ENCODE peak calls at places on chromosomes 11 and 22, in six cellular contexts. T is fibroblast of pulmonary artery, R is ovary, A is T follicular helper cell, O is caudate nucleus, F is non-pigmented ciliary epithelial cell. V is an unnamed sample.

GRCh38 chr11:108875134-108875533 is 210.3 kb downstream of the DDX10 start:
- DNase-seq in O (no peak), R (no peak), F (no peak), T (no peak), A (no peak), V (no peak)

GRCh38 chr22:36872866-36873498 is 12.2 kb downstream of the NCF4 start:
- DNase-seq in F (no peak), R (no peak), T (no peak), A (no peak), O (no peak), V (no peak)

GRCh38 chr11:117919326-117920275 is 9.6 kb downstream of the TMPRSS13 start:
- DNase-seq in O (no peak), R (no peak), F (no peak), A (no peak), T (no peak), V (no peak)

GRCh38 chr22:30129636-30130035 is 49.4 kb downstream of the HORMAD2 start:
- DNase-seq in O (no peak), F (no peak), T (no peak), R (no peak), A (no peak), V (no peak)

GRCh38 chr11:68214173-68215086 is 1.3 kb upstream of the KMT5B start:
- DNase-seq in F (no peak), T (no peak), O (no peak), R (peak; percentile 37), A (no peak), V (peak; percentile 3)

GRCh38 chr11:118007040-118007439 is 20.8 kb downstream of the IL10RA start:
- DNase-seq in A (no peak), R (no peak), O (no peak), T (no peak), F (no peak), V (no peak)

GRCh38 chr11:63813563-63814382 is 517 bp downstream of the SPINDOC start:
- DNase-seq in T (peak; percentile 43), O (peak; percentile 25), F (no peak), R (peak; percentile 52), A (peak; percentile 5), V (peak; percentile 2)

GRCh38 chr11:128790200-128790599 is 76.9 kb downstream of the KCNJ1 start:
- DNase-seq in A (no peak), T (peak; percentile 89), O (peak; percentile 43), F (no peak), R (no peak), V (peak; percentile 56)

GRCh38 chr22:35995772-35996171 is 32.9 kb downstream of the RBFOX2 start:
- DNase-seq in F (peak; percentile 71), O (no peak), A (no peak), T (peak; percentile 97), R (peak; percentile 91), V (peak; percentile 88)

GRCh38 chr11:102733232-102733875 is 8.6 kb upstream of the MMP8 start:
- DNase-seq in T (peak; percentile 62), F (no peak), O (no peak), A (no peak), R (no peak), V (peak; percentile 53)

GRCh38 chr11:41116970-41117369 is 342.5 kb downstream of the LRRC4C start:
- DNase-seq in R (no peak), F (no peak), A (no peak), T (no peak), O (no peak), V (no peak)

GRCh38 chr11:117807482-117808272 is 10.7 kb upstream of the DSCAML1 start:
- DNase-seq in F (no peak), T (peak; percentile 71), O (no peak), A (peak; percentile 66), R (peak; percentile 60), V (peak; percentile 69)

GRCh38 chr11:117794144-117794543 is 2.9 kb downstream of the DSCAML1 start:
- DNase-seq in T (no peak), O (no peak), R (no peak), A (no peak), F (no peak), V (no peak)

GRCh38 chr22:33986167-33986771 is 66.0 kb upstream of the LARGE1 start:
- DNase-seq in R (no peak), T (no peak), O (no peak), A (no peak), F (no peak), V (no peak)

GRCh38 chr11:111449696-111450479 is 62.3 kb downstream of the BTG4 start:
- DNase-seq in O (peak; percentile 42), F (no peak), R (no peak), A (no peak), T (no peak), V (no peak)

V was measured in brain microvascular endothelial cell.